ENCODE peak calls at places on chromosome 20, in nine cellular contexts. E is heart left ventricle, Y is A549, D is adrenal gland, J is upper lobe of left lung, M is transverse colon, B is ovary, I is prostate gland, A is sigmoid colon. W is an unnamed sample. For H3K4me1, the result is how much of the 10 kb centered on the place peaks cover.

GRCh38 chr20:64256282-64256947 is 867 bp downstream of the PCMTD2 start:
- DNase-seq in M (no peak), I (no peak), D (no peak), Y (no peak), B (no peak), J (no peak), A (no peak), E (no peak), W (peak)

GRCh38 chr20:11776687-11777086 is 141.0 kb upstream of the BTBD3 start:
- DNase-seq in M (no peak), A (no peak), D (no peak), J (no peak), E (no peak), B (no peak), Y (no peak), I (no peak), W (no peak)

GRCh38 chr20:3670511-3670910 is 7.3 kb upstream of the GFRA4 start:
- DNase-seq in E (no peak), Y (no peak), I (no peak), M (no peak), B (no peak), A (no peak), J (no peak), D (no peak), W (no peak)

GRCh38 chr20:8404912-8405635 is 273.0 kb downstream of the PLCB1 start:
- DNase-seq in Y (no peak), B (no peak), I (no peak), A (no peak), J (no peak), E (no peak), D (peak), M (no peak), W (no peak)

GRCh38 chr20:34713194-34713943 is 9.2 kb downstream of the TP53INP2 start:
- DNase-seq in B (no peak), J (no peak), I (no peak), M (no peak), Y (peak), E (peak), A (no peak), D (peak), W (no peak)

GRCh38 chr20:32007787-32008616 is 2.2 kb upstream of the CCM2L start:
- DNase-seq in I (no peak), D (peak), Y (no peak), B (no peak), E (peak), M (no peak), A (no peak), J (peak), W (no peak)

GRCh38 chr20:55394592-55394991 is 610.7 kb downstream of the CBLN4 start:
- DNase-seq in E (no peak), I (no peak), J (no peak), D (no peak), B (no peak), M (no peak), A (no peak), Y (no peak), W (no peak)

GRCh38 chr20:1624811-1625690 is 5.2 kb upstream of the SIRPB1 start:
- DNase-seq in J (no peak), A (no peak), M (no peak), D (no peak), I (no peak), E (no peak), Y (no peak), B (no peak), W (no peak)

GRCh38 chr20:4749326-4749725 is 27.6 kb downstream of the PRND start:
- DNase-seq in I (no peak), E (no peak), D (no peak), A (no peak), Y (no peak), B (no peak), M (no peak), J (no peak), W (no peak)

GRCh38 chr20:5696011-5696559 is 54.1 kb upstream of the SHLD1 start:
- DNase-seq in D (no peak), B (no peak), M (no peak), I (no peak), E (peak), J (no peak), Y (peak), A (no peak), W (no peak)

GRCh38 chr20:51937780-51938179 is 135.5 kb upstream of the SALL4 start:
- DNase-seq in Y (no peak), A (no peak), D (no peak), J (no peak), E (no peak), B (no peak), M (no peak), I (no peak), W (no peak)

GRCh38 chr20:33947709-33948295 is 45.9 kb upstream of the RALY start:
- DNase-seq in J (peak), Y (peak), B (no peak), A (no peak), D (no peak), I (no peak), M (peak), E (no peak), W (no peak)

GRCh38 chr20:21936720-21937380 is 231.4 kb downstream of the PAX1 start:
- DNase-seq in E (no peak), Y (no peak), A (no peak), D (no peak), I (no peak), J (no peak), B (no peak), M (no peak), W (no peak)

GRCh38 chr20:32207211-32207625 is 325 bp downstream of the PLAGL2 start:
- DNase-seq in M (no peak), B (peak), A (no peak), J (no peak), Y (no peak), E (no peak), D (peak), I (no peak), W (no peak)

DNA sequence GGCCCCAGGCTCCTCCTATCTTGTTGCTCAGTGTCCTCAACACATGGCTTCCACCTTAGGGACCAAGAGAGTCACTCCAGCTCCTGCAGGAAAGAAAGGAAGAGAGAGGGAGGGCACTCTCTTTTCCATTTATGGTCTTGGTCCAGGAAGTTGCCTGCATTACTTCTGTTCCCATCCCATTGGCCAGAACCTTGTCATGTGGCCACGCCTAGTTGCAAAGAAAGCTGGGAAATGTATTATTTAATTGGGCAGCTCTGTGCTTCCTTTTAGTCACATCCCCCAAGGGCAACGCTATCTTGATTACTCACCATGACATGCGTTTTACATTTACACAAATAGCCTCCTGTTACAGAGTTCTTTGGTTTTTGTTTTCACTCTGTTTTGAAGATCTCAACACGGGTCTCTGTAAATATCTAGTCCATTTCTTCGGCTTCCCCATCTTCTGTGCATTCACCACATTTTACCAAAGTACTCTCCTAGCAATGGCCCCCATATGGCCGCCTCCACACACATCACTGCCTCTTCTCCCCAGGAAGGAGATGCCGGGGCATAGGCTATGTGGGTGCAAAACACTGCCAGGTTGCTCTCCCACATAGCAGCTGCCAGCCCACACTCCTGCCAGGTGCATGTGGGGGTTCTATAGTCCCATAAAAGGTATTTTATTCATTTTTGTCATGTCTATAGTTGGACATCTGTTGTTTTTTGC is 35.7 kb upstream of the ZMYND8 start:
- DNase-seq in B (no peak), J (peak), E (peak), D (peak), M (no peak), A (no peak), Y (peak), I (no peak), W (no peak)
- H3K27ac ChIP-seq in B (no peak), J (no peak), E (no peak), D (peak), M (no peak), A (no peak), Y (peak), I (no peak), W (no peak)

GRCh38 chr20:38343107-38343797 is 3.0 kb upstream of the LBP start:
- DNase-seq in I (peak), E (no peak), M (peak), J (no peak), D (peak), Y (peak), A (peak), B (peak), W (peak)
- TF ChIP-seq POLR2A in I (no peak), E (no peak), M (no peak), J (no peak), D (no peak), Y (no peak), A (no peak), B (no peak), W (no peak)

GRCh38 chr20:62977613-62978558 is 25.4 kb downstream of the SLC17A9 start:
- DNase-seq in M (peak), E (no peak), B (no peak), J (no peak), A (no peak), Y (peak), I (no peak), D (no peak), W (peak)
- H3K4me1 ChIP-seq in M (under half), E (under half), B (under half), J (under half), A (under half), Y (under half), I (under half), D (under half), W (under half)

DNA sequence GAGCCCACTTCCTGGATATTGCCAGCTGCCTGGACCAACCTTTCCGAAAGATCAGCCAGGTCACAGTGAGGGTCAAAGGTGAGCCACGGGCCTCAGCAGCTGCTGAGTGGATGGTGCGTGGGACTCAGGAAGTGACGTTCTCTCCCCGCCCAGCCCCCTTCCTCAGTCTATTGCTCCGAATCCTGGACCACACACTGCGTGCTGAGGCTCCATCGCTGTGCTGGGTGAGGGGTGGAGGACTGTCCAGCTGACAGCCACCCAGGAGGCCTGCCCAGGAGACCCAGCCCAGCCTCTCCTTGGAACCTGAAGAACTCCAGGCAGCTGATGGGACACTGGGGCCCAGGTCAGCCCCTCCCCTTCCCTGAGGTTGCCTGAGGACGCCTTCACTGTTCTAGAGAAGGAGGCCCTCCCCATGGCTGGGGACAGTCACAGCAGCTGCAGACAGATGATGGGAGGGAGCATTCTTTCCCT is 94.4 kb upstream of the CD93 start:
- DNase-seq in A (no peak), M (no peak), D (peak), E (peak), Y (no peak), B (peak), J (no peak), I (no peak), W (no peak)
- H3K27ac ChIP-seq in A (no peak), M (peak), D (peak), E (peak), Y (no peak), B (no peak), J (peak), I (no peak), W (no peak)